ENCODE peak calls at places on chromosomes 4 and X, in eight cellular contexts. One of them, this sample, is unnamed.

GRCh38 chrX:134836497-134836968 is 154.3 kb upstream of the SMIM10 start:
- DNase-seq in NCI-H1417: no peak
- DNase-seq in activated CD4-positive, CD25-positive, alpha-beta regulatory T cell: no peak
- DNase-seq in NCI-H1092 treated with DMSO at 0.1 percent for 48 hours: no peak
- DNase-seq in Daoy: peak; percentile 0
- DNase-seq in CD8-positive, alpha-beta T cell: no peak
- DNase-seq in activated CD8-positive, alpha-beta memory T cell treated with anti-CD3 and anti-CD28 coated beads for 48 hours: no peak
- DNase-seq in mucosa of descending colon: no peak
- DNase-seq in this sample: no peak

GRCh38 chr4:184409911-184410692 is 64.2 kb downstream of the IRF2 start:
- DNase-seq in NCI-H1417: no peak
- DNase-seq in activated CD4-positive, CD25-positive, alpha-beta regulatory T cell: peak; percentile 11
- DNase-seq in NCI-H1092 treated with DMSO at 0.1 percent for 48 hours: no peak
- DNase-seq in Daoy: no peak
- DNase-seq in CD8-positive, alpha-beta T cell: peak; percentile 63
- DNase-seq in activated CD8-positive, alpha-beta memory T cell treated with anti-CD3 and anti-CD28 coated beads for 48 hours: no peak
- DNase-seq in mucosa of descending colon: no peak
- DNase-seq in this sample: no peak

GRCh38 chr4:41181037-41181436 is 33.3 kb downstream of the APBB2 start:
- DNase-seq in NCI-H1417: peak; percentile 13
- DNase-seq in activated CD4-positive, CD25-positive, alpha-beta regulatory T cell: no peak
- DNase-seq in NCI-H1092 treated with DMSO at 0.1 percent for 48 hours: no peak
- DNase-seq in Daoy: no peak
- DNase-seq in CD8-positive, alpha-beta T cell: no peak
- DNase-seq in activated CD8-positive, alpha-beta memory T cell treated with anti-CD3 and anti-CD28 coated beads for 48 hours: no peak
- DNase-seq in mucosa of descending colon: no peak
- DNase-seq in this sample: no peak

GRCh38 chrX:65677954-65678469 is 10.6 kb downstream of the MSN start:
- DNase-seq in NCI-H1417: no peak
- DNase-seq in activated CD4-positive, CD25-positive, alpha-beta regulatory T cell: no peak
- DNase-seq in NCI-H1092 treated with DMSO at 0.1 percent for 48 hours: no peak
- DNase-seq in Daoy: peak; percentile 83
- DNase-seq in CD8-positive, alpha-beta T cell: no peak
- DNase-seq in activated CD8-positive, alpha-beta memory T cell treated with anti-CD3 and anti-CD28 coated beads for 48 hours: no peak
- DNase-seq in mucosa of descending colon: no peak
- DNase-seq in this sample: no peak

GRCh38 chrX:13764765-13765164 is 30.2 kb downstream of the OFD1 start:
- DNase-seq in NCI-H1417: peak; percentile 56
- DNase-seq in activated CD4-positive, CD25-positive, alpha-beta regulatory T cell: no peak
- DNase-seq in NCI-H1092 treated with DMSO at 0.1 percent for 48 hours: peak; percentile 7
- DNase-seq in Daoy: no peak
- DNase-seq in CD8-positive, alpha-beta T cell: no peak
- DNase-seq in activated CD8-positive, alpha-beta memory T cell treated with anti-CD3 and anti-CD28 coated beads for 48 hours: no peak
- DNase-seq in mucosa of descending colon: no peak
- DNase-seq in this sample: no peak

GRCh38 chrX:46169808-46170207 is 375.4 kb downstream of the ZNF674 start:
- DNase-seq in NCI-H1417: no peak
- DNase-seq in activated CD4-positive, CD25-positive, alpha-beta regulatory T cell: no peak
- DNase-seq in NCI-H1092 treated with DMSO at 0.1 percent for 48 hours: no peak
- DNase-seq in Daoy: no peak
- DNase-seq in CD8-positive, alpha-beta T cell: no peak
- DNase-seq in activated CD8-positive, alpha-beta memory T cell treated with anti-CD3 and anti-CD28 coated beads for 48 hours: no peak
- DNase-seq in mucosa of descending colon: no peak
- DNase-seq in this sample: no peak

GRCh38 chr4:173486714-173487392 is 43.2 kb downstream of the HAND2 start:
- DNase-seq in NCI-H1417: peak; percentile 19
- DNase-seq in activated CD4-positive, CD25-positive, alpha-beta regulatory T cell: no peak
- DNase-seq in NCI-H1092 treated with DMSO at 0.1 percent for 48 hours: peak; percentile 23
- DNase-seq in Daoy: no peak
- DNase-seq in CD8-positive, alpha-beta T cell: no peak
- DNase-seq in activated CD8-positive, alpha-beta memory T cell treated with anti-CD3 and anti-CD28 coated beads for 48 hours: no peak
- DNase-seq in mucosa of descending colon: no peak
- DNase-seq in this sample: no peak

GRCh38 chr4:137768196-137768595 is 235.9 kb upstream of the PCDH18 start:
- DNase-seq in NCI-H1417: no peak
- DNase-seq in activated CD4-positive, CD25-positive, alpha-beta regulatory T cell: no peak
- DNase-seq in NCI-H1092 treated with DMSO at 0.1 percent for 48 hours: no peak
- DNase-seq in Daoy: no peak
- DNase-seq in CD8-positive, alpha-beta T cell: no peak
- DNase-seq in activated CD8-positive, alpha-beta memory T cell treated with anti-CD3 and anti-CD28 coated beads for 48 hours: no peak
- DNase-seq in mucosa of descending colon: no peak
- DNase-seq in this sample: no peak

GRCh38 chrX:23784487-23785301 is 1.7 kb downstream of the SAT1 start:
- DNase-seq in NCI-H1417: no peak
- DNase-seq in activated CD4-positive, CD25-positive, alpha-beta regulatory T cell: no peak
- DNase-seq in NCI-H1092 treated with DMSO at 0.1 percent for 48 hours: no peak
- DNase-seq in Daoy: no peak
- DNase-seq in CD8-positive, alpha-beta T cell: no peak
- DNase-seq in activated CD8-positive, alpha-beta memory T cell treated with anti-CD3 and anti-CD28 coated beads for 48 hours: no peak
- DNase-seq in mucosa of descending colon: no peak
- DNase-seq in this sample: no peak

GRCh38 chr4:19936471-19936870 is 315.2 kb upstream of the SLIT2 start:
- DNase-seq in NCI-H1417: no peak
- DNase-seq in activated CD4-positive, CD25-positive, alpha-beta regulatory T cell: no peak
- DNase-seq in NCI-H1092 treated with DMSO at 0.1 percent for 48 hours: no peak
- DNase-seq in Daoy: peak; percentile 19
- DNase-seq in CD8-positive, alpha-beta T cell: no peak
- DNase-seq in activated CD8-positive, alpha-beta memory T cell treated with anti-CD3 and anti-CD28 coated beads for 48 hours: no peak
- DNase-seq in mucosa of descending colon: no peak
- DNase-seq in this sample: no peak

GRCh38 chrX:118495958-118496762 is 545 bp downstream of the DOCK11 start:
- DNase-seq in NCI-H1417: peak; percentile 71
- DNase-seq in activated CD4-positive, CD25-positive, alpha-beta regulatory T cell: peak; percentile 68
- DNase-seq in NCI-H1092 treated with DMSO at 0.1 percent for 48 hours: peak; percentile 34
- DNase-seq in Daoy: peak; percentile 36
- DNase-seq in CD8-positive, alpha-beta T cell: peak; percentile 89
- DNase-seq in activated CD8-positive, alpha-beta memory T cell treated with anti-CD3 and anti-CD28 coated beads for 48 hours: peak; percentile 22
- DNase-seq in mucosa of descending colon: peak; percentile 89
- DNase-seq in this sample: peak; percentile 26

GRCh38 chr4:87633239-87633638 is 16.8 kb upstream of the DMP1 start:
- DNase-seq in NCI-H1417: peak; percentile 69
- DNase-seq in activated CD4-positive, CD25-positive, alpha-beta regulatory T cell: no peak
- DNase-seq in NCI-H1092 treated with DMSO at 0.1 percent for 48 hours: peak; percentile 1
- DNase-seq in Daoy: no peak
- DNase-seq in CD8-positive, alpha-beta T cell: no peak
- DNase-seq in activated CD8-positive, alpha-beta memory T cell treated with anti-CD3 and anti-CD28 coated beads for 48 hours: no peak
- DNase-seq in mucosa of descending colon: no peak
- DNase-seq in this sample: no peak

GRCh38 chr4:75232546-75232945 is 281.7 kb downstream of the RCHY1 start:
- DNase-seq in NCI-H1417: no peak
- DNase-seq in activated CD4-positive, CD25-positive, alpha-beta regulatory T cell: no peak
- DNase-seq in NCI-H1092 treated with DMSO at 0.1 percent for 48 hours: no peak
- DNase-seq in Daoy: no peak
- DNase-seq in CD8-positive, alpha-beta T cell: no peak
- DNase-seq in activated CD8-positive, alpha-beta memory T cell treated with anti-CD3 and anti-CD28 coated beads for 48 hours: no peak
- DNase-seq in mucosa of descending colon: no peak
- DNase-seq in this sample: no peak

GRCh38 chrX:21255207-21255606 is 119.0 kb upstream of the CNKSR2 start:
- DNase-seq in NCI-H1417: no peak
- DNase-seq in activated CD4-positive, CD25-positive, alpha-beta regulatory T cell: no peak
- DNase-seq in NCI-H1092 treated with DMSO at 0.1 percent for 48 hours: no peak
- DNase-seq in Daoy: no peak
- DNase-seq in CD8-positive, alpha-beta T cell: no peak
- DNase-seq in activated CD8-positive, alpha-beta memory T cell treated with anti-CD3 and anti-CD28 coated beads for 48 hours: no peak
- DNase-seq in mucosa of descending colon: no peak
- DNase-seq in this sample: no peak

GRCh38 chr4:188113156-188113555 is 3.8 kb upstream of the TRIML2 start:
- DNase-seq in NCI-H1417: no peak
- DNase-seq in activated CD4-positive, CD25-positive, alpha-beta regulatory T cell: no peak
- DNase-seq in NCI-H1092 treated with DMSO at 0.1 percent for 48 hours: no peak
- DNase-seq in Daoy: peak; percentile 27
- DNase-seq in CD8-positive, alpha-beta T cell: no peak
- DNase-seq in activated CD8-positive, alpha-beta memory T cell treated with anti-CD3 and anti-CD28 coated beads for 48 hours: no peak
- DNase-seq in mucosa of descending colon: no peak
- DNase-seq in this sample: no peak

GRCh38 chr4:150581611-150582010 is 340 bp upstream of the MAB21L2 start:
- DNase-seq in NCI-H1417: no peak
- DNase-seq in activated CD4-positive, CD25-positive, alpha-beta regulatory T cell: no peak
- DNase-seq in NCI-H1092 treated with DMSO at 0.1 percent for 48 hours: no peak
- DNase-seq in Daoy: peak; percentile 60
- DNase-seq in CD8-positive, alpha-beta T cell: no peak
- DNase-seq in activated CD8-positive, alpha-beta memory T cell treated with anti-CD3 and anti-CD28 coated beads for 48 hours: no peak
- DNase-seq in mucosa of descending colon: peak; percentile 50
- DNase-seq in this sample: no peak

GRCh38 chrX:22118161-22118830 is 86.2 kb downstream of the PHEX start:
- DNase-seq in NCI-H1417: no peak
- DNase-seq in activated CD4-positive, CD25-positive, alpha-beta regulatory T cell: no peak
- DNase-seq in NCI-H1092 treated with DMSO at 0.1 percent for 48 hours: no peak
- DNase-seq in Daoy: no peak
- DNase-seq in CD8-positive, alpha-beta T cell: no peak
- DNase-seq in activated CD8-positive, alpha-beta memory T cell treated with anti-CD3 and anti-CD28 coated beads for 48 hours: no peak
- DNase-seq in mucosa of descending colon: no peak
- DNase-seq in this sample: no peak

GRCh38 chr4:98568896-98569663 is 89.3 kb downstream of the TSPAN5 start:
- DNase-seq in NCI-H1417: no peak
- DNase-seq in activated CD4-positive, CD25-positive, alpha-beta regulatory T cell: no peak
- DNase-seq in NCI-H1092 treated with DMSO at 0.1 percent for 48 hours: no peak
- DNase-seq in Daoy: peak; percentile 6
- DNase-seq in CD8-positive, alpha-beta T cell: no peak
- DNase-seq in activated CD8-positive, alpha-beta memory T cell treated with anti-CD3 and anti-CD28 coated beads for 48 hours: no peak
- DNase-seq in mucosa of descending colon: no peak
- DNase-seq in this sample: no peak

GRCh38 chrX:18676050-18676449 is 4.1 kb upstream of the RS1 start:
- DNase-seq in NCI-H1417: no peak
- DNase-seq in activated CD4-positive, CD25-positive, alpha-beta regulatory T cell: no peak
- DNase-seq in NCI-H1092 treated with DMSO at 0.1 percent for 48 hours: peak; percentile 22
- DNase-seq in Daoy: no peak
- DNase-seq in CD8-positive, alpha-beta T cell: no peak
- DNase-seq in activated CD8-positive, alpha-beta memory T cell treated with anti-CD3 and anti-CD28 coated beads for 48 hours: no peak
- DNase-seq in mucosa of descending colon: no peak
- DNase-seq in this sample: no peak

GRCh38 chrX:131854586-131854985 is 168.5 kb upstream of the STK26 start:
- DNase-seq in NCI-H1417: peak; percentile 28
- DNase-seq in activated CD4-positive, CD25-positive, alpha-beta regulatory T cell: no peak
- DNase-seq in NCI-H1092 treated with DMSO at 0.1 percent for 48 hours: no peak
- DNase-seq in Daoy: peak; percentile 2
- DNase-seq in CD8-positive, alpha-beta T cell: no peak
- DNase-seq in activated CD8-positive, alpha-beta memory T cell treated with anti-CD3 and anti-CD28 coated beads for 48 hours: no peak
- DNase-seq in mucosa of descending colon: no peak
- DNase-seq in this sample: no peak

GRCh38 chrX:1389181-1389992 is 2.5 kb downstream of the SLC25A6 start:
- DNase-seq in NCI-H1417: no peak
- DNase-seq in activated CD4-positive, CD25-positive, alpha-beta regulatory T cell: no peak
- DNase-seq in NCI-H1092 treated with DMSO at 0.1 percent for 48 hours: no peak
- DNase-seq in Daoy: no peak
- DNase-seq in CD8-positive, alpha-beta T cell: no peak
- DNase-seq in activated CD8-positive, alpha-beta memory T cell treated with anti-CD3 and anti-CD28 coated beads for 48 hours: no peak
- DNase-seq in mucosa of descending colon: peak; percentile 48
- DNase-seq in this sample: no peak

GRCh38 chrX:37420179-37420578 is 71.0 kb downstream of the PRRG1 start:
- DNase-seq in NCI-H1417: no peak
- DNase-seq in activated CD4-positive, CD25-positive, alpha-beta regulatory T cell: no peak
- DNase-seq in NCI-H1092 treated with DMSO at 0.1 percent for 48 hours: no peak
- DNase-seq in Daoy: no peak
- DNase-seq in CD8-positive, alpha-beta T cell: no peak
- DNase-seq in activated CD8-positive, alpha-beta memory T cell treated with anti-CD3 and anti-CD28 coated beads for 48 hours: no peak
- DNase-seq in mucosa of descending colon: no peak
- DNase-seq in this sample: no peak

GRCh38 chr4:88843067-88843723 is 145.6 kb upstream of the NAP1L5 start:
- DNase-seq in NCI-H1417: peak; percentile 70
- DNase-seq in activated CD4-positive, CD25-positive, alpha-beta regulatory T cell: no peak
- DNase-seq in NCI-H1092 treated with DMSO at 0.1 percent for 48 hours: peak; percentile 45
- DNase-seq in Daoy: no peak
- DNase-seq in CD8-positive, alpha-beta T cell: no peak
- DNase-seq in activated CD8-positive, alpha-beta memory T cell treated with anti-CD3 and anti-CD28 coated beads for 48 hours: no peak
- DNase-seq in mucosa of descending colon: no peak
- DNase-seq in this sample: no peak

GRCh38 chr4:93187441-93187840 is 641.1 kb upstream of the ATOH1 start:
- DNase-seq in NCI-H1417: no peak
- DNase-seq in activated CD4-positive, CD25-positive, alpha-beta regulatory T cell: no peak
- DNase-seq in NCI-H1092 treated with DMSO at 0.1 percent for 48 hours: no peak
- DNase-seq in Daoy: no peak
- DNase-seq in CD8-positive, alpha-beta T cell: no peak
- DNase-seq in activated CD8-positive, alpha-beta memory T cell treated with anti-CD3 and anti-CD28 coated beads for 48 hours: no peak
- DNase-seq in mucosa of descending colon: no peak
- DNase-seq in this sample: no peak

GRCh38 chrX:101993335-101993734 is 61.5 kb upstream of the ZMAT1 start:
- DNase-seq in NCI-H1417: no peak
- DNase-seq in activated CD4-positive, CD25-positive, alpha-beta regulatory T cell: no peak
- DNase-seq in NCI-H1092 treated with DMSO at 0.1 percent for 48 hours: no peak
- DNase-seq in Daoy: no peak
- DNase-seq in CD8-positive, alpha-beta T cell: no peak
- DNase-seq in activated CD8-positive, alpha-beta memory T cell treated with anti-CD3 and anti-CD28 coated beads for 48 hours: no peak
- DNase-seq in mucosa of descending colon: no peak
- DNase-seq in this sample: no peak

GRCh38 chr4:60216752-60217151 is 983.4 kb upstream of the ADGRL3 start:
- DNase-seq in NCI-H1417: no peak
- DNase-seq in activated CD4-positive, CD25-positive, alpha-beta regulatory T cell: no peak
- DNase-seq in NCI-H1092 treated with DMSO at 0.1 percent for 48 hours: no peak
- DNase-seq in Daoy: peak; percentile 1
- DNase-seq in CD8-positive, alpha-beta T cell: no peak
- DNase-seq in activated CD8-positive, alpha-beta memory T cell treated with anti-CD3 and anti-CD28 coated beads for 48 hours: no peak
- DNase-seq in mucosa of descending colon: no peak
- DNase-seq in this sample: no peak

GRCh38 chr4:175450446-175450845 is 361.6 kb downstream of the GPM6A start:
- DNase-seq in NCI-H1417: no peak
- DNase-seq in activated CD4-positive, CD25-positive, alpha-beta regulatory T cell: no peak
- DNase-seq in NCI-H1092 treated with DMSO at 0.1 percent for 48 hours: no peak
- DNase-seq in Daoy: no peak
- DNase-seq in CD8-positive, alpha-beta T cell: no peak
- DNase-seq in activated CD8-positive, alpha-beta memory T cell treated with anti-CD3 and anti-CD28 coated beads for 48 hours: no peak
- DNase-seq in mucosa of descending colon: no peak
- DNase-seq in this sample: no peak

GRCh38 chr4:183390374-183390773 is 54.1 kb upstream of the CDKN2AIP start:
- DNase-seq in NCI-H1417: no peak
- DNase-seq in activated CD4-positive, CD25-positive, alpha-beta regulatory T cell: no peak
- DNase-seq in NCI-H1092 treated with DMSO at 0.1 percent for 48 hours: no peak
- DNase-seq in Daoy: peak; percentile 9
- DNase-seq in CD8-positive, alpha-beta T cell: no peak
- DNase-seq in activated CD8-positive, alpha-beta memory T cell treated with anti-CD3 and anti-CD28 coated beads for 48 hours: no peak
- DNase-seq in mucosa of descending colon: no peak
- DNase-seq in this sample: no peak

GRCh38 chr4:83833920-83834319 is 298.0 kb downstream of the GPAT3 start:
- DNase-seq in NCI-H1417: no peak
- DNase-seq in activated CD4-positive, CD25-positive, alpha-beta regulatory T cell: no peak
- DNase-seq in NCI-H1092 treated with DMSO at 0.1 percent for 48 hours: no peak
- DNase-seq in Daoy: no peak
- DNase-seq in CD8-positive, alpha-beta T cell: no peak
- DNase-seq in activated CD8-positive, alpha-beta memory T cell treated with anti-CD3 and anti-CD28 coated beads for 48 hours: no peak
- DNase-seq in mucosa of descending colon: no peak
- DNase-seq in this sample: no peak

GRCh38 chr4:158891256-158891655 is 122.4 kb downstream of the FNIP2 start:
- DNase-seq in NCI-H1417: no peak
- DNase-seq in activated CD4-positive, CD25-positive, alpha-beta regulatory T cell: no peak
- DNase-seq in NCI-H1092 treated with DMSO at 0.1 percent for 48 hours: no peak
- DNase-seq in Daoy: no peak
- DNase-seq in CD8-positive, alpha-beta T cell: no peak
- DNase-seq in activated CD8-positive, alpha-beta memory T cell treated with anti-CD3 and anti-CD28 coated beads for 48 hours: no peak
- DNase-seq in mucosa of descending colon: no peak
- DNase-seq in this sample: no peak

GRCh38 chr4:97759785-97760184 is 383.5 kb downstream of the STPG2 start:
- DNase-seq in NCI-H1417: no peak
- DNase-seq in activated CD4-positive, CD25-positive, alpha-beta regulatory T cell: no peak
- DNase-seq in NCI-H1092 treated with DMSO at 0.1 percent for 48 hours: no peak
- DNase-seq in Daoy: no peak
- DNase-seq in CD8-positive, alpha-beta T cell: no peak
- DNase-seq in activated CD8-positive, alpha-beta memory T cell treated with anti-CD3 and anti-CD28 coated beads for 48 hours: no peak
- DNase-seq in mucosa of descending colon: no peak
- DNase-seq in this sample: no peak

GRCh38 chrX:53440631-53441517 is 6.7 kb upstream of the HSD17B10 start:
- DNase-seq in NCI-H1417: peak; percentile 69
- DNase-seq in activated CD4-positive, CD25-positive, alpha-beta regulatory T cell: no peak
- DNase-seq in NCI-H1092 treated with DMSO at 0.1 percent for 48 hours: peak; percentile 69
- DNase-seq in Daoy: peak; percentile 63
- DNase-seq in CD8-positive, alpha-beta T cell: peak; percentile 19
- DNase-seq in activated CD8-positive, alpha-beta memory T cell treated with anti-CD3 and anti-CD28 coated beads for 48 hours: no peak
- DNase-seq in mucosa of descending colon: peak; percentile 75
- DNase-seq in this sample: no peak

GRCh38 chr4:13765535-13765934 is 138.0 kb upstream of the BOD1L1 start:
- DNase-seq in NCI-H1417: no peak
- DNase-seq in activated CD4-positive, CD25-positive, alpha-beta regulatory T cell: no peak
- DNase-seq in NCI-H1092 treated with DMSO at 0.1 percent for 48 hours: no peak
- DNase-seq in Daoy: no peak
- DNase-seq in CD8-positive, alpha-beta T cell: no peak
- DNase-seq in activated CD8-positive, alpha-beta memory T cell treated with anti-CD3 and anti-CD28 coated beads for 48 hours: no peak
- DNase-seq in mucosa of descending colon: no peak
- DNase-seq in this sample: no peak

GRCh38 chrX:46770817-46771163 is 11.9 kb upstream of the SLC9A7 start:
- DNase-seq in NCI-H1417: no peak
- DNase-seq in activated CD4-positive, CD25-positive, alpha-beta regulatory T cell: no peak
- DNase-seq in NCI-H1092 treated with DMSO at 0.1 percent for 48 hours: no peak
- DNase-seq in Daoy: peak; percentile 75
- DNase-seq in CD8-positive, alpha-beta T cell: no peak
- DNase-seq in activated CD8-positive, alpha-beta memory T cell treated with anti-CD3 and anti-CD28 coated beads for 48 hours: no peak
- DNase-seq in mucosa of descending colon: no peak
- DNase-seq in this sample: no peak

This sample was measured in GM18507.